ENCODE peak calls at places on chromosomes 1 and 21, in six cellular contexts. P, R, F, X, Z and Y are unnamed samples.

GRCh38 chr1:29584816-29585600 is 348.7 kb downstream of the PTPRU start:
- DNase-seq in P (no peak), F (no peak), R (no peak), Z (no peak), X (no peak), Y (no peak)

GRCh38 chr1:231485029-231485784 is 43.3 kb upstream of the TSNAX start:
- DNase-seq in X (peak), Z (no peak), P (no peak), F (no peak), R (no peak), Y (no peak)

GRCh38 chr1:15151377-15151806 is 2.2 kb upstream of the TMEM51 start:
- DNase-seq in F (no peak), Z (no peak), R (no peak), P (no peak), X (no peak), Y (no peak)

GRCh38 chr1:69312055-69312732 is 255.5 kb upstream of the LRRC7 start:
- DNase-seq in F (no peak), X (no peak), P (no peak), R (no peak), Z (no peak), Y (no peak)

GRCh38 chr1:153794671-153795324 is 19.6 kb downstream of the SLC27A3 start:
- DNase-seq in P (no peak), Z (no peak), F (no peak), X (no peak), R (peak), Y (no peak)

GRCh38 chr1:100325415-100326324 is 26.6 kb upstream of the CDC14A start:
- DNase-seq in Z (no peak), F (no peak), R (no peak), X (no peak), P (no peak), Y (no peak)

GRCh38 chr1:3501856-3502665 is 47.6 kb downstream of the ARHGEF16 start:
- DNase-seq in Z (no peak), R (peak), F (peak), P (peak), X (peak), Y (no peak)

GRCh38 chr1:235090406-235091069 is 38.1 kb downstream of the TOMM20 start:
- DNase-seq in F (no peak), R (no peak), X (peak), P (no peak), Z (no peak), Y (no peak)

GRCh38 chr1:943545-944340 is 15.3 kb downstream of the NOC2L start:
- DNase-seq in R (no peak), F (no peak), X (no peak), Z (no peak), P (no peak), Y (no peak)

GRCh38 chr1:233614173-233614742 is 352 bp downstream of the KCNK1 start:
- DNase-seq in Z (no peak), R (peak), X (peak), F (peak), P (no peak), Y (no peak)

GRCh38 chr21:39188521-39189139 is 5.4 kb upstream of the PSMG1 start:
- DNase-seq in Z (no peak), P (no peak), F (no peak), R (no peak), X (no peak), Y (no peak)

GRCh38 chr1:30773722-30774121 is 16.1 kb upstream of the LAPTM5 start:
- DNase-seq in R (no peak), F (no peak), X (no peak), Z (no peak), P (no peak), Y (no peak)

GRCh38 chr1:203800001-203800400 is 4.6 kb downstream of the ZBED6 start:
- DNase-seq in P (no peak), Z (no peak), F (no peak), R (no peak), X (no peak), Y (no peak)

GRCh38 chr1:111234866-111235265 is 7.4 kb downstream of the CHI3L2 start:
- DNase-seq in R (no peak), Z (no peak), X (peak), F (no peak), P (no peak), Y (no peak)

GRCh38 chr1:17061486-17062271 is 7.8 kb upstream of the SDHB start:
- DNase-seq in R (no peak), P (no peak), F (no peak), Z (no peak), X (no peak), Y (no peak)

GRCh38 chr1:174352117-174352516 is 95.6 kb upstream of the GPR52 start:
- DNase-seq in Z (no peak), R (no peak), F (no peak), P (no peak), X (no peak), Y (no peak)

GRCh38 chr1:172726740-172727139 is 67.8 kb downstream of the FASLG start:
- DNase-seq in X (no peak), R (no peak), F (no peak), Z (no peak), P (no peak), Y (no peak)

GRCh38 chr1:104706631-104707147 is 957.0 kb downstream of the AMY1C start:
- DNase-seq in Z (no peak), R (no peak), F (no peak), X (no peak), P (no peak), Y (no peak)

GRCh38 chr1:39006287-39006686 is 15.2 kb downstream of the AKIRIN1 start:
- DNase-seq in F (no peak), P (no peak), X (no peak), Z (no peak), R (no peak), Y (no peak)

GRCh38 chr1:166128195-166128594 is 38.6 kb downstream of the FAM78B start:
- DNase-seq in X (no peak), P (no peak), F (no peak), R (no peak), Z (no peak), Y (no peak)

GRCh38 chr1:246427611-246428010 is 79.5 kb downstream of the SMYD3 start:
- DNase-seq in Z (no peak), P (no peak), R (no peak), F (no peak), X (no peak), Y (no peak)

GRCh38 chr1:171441278-171441677 is 44.1 kb upstream of the PRRC2C start:
- DNase-seq in P (no peak), X (peak), F (no peak), Z (no peak), R (no peak), Y (no peak)

GRCh38 chr1:159779403-159779851 is 1.3 kb upstream of the DUSP23 start:
- DNase-seq in R (no peak), P (no peak), F (peak), X (peak), Z (no peak), Y (no peak)

GRCh38 chr1:3496916-3497315 is 42.5 kb downstream of the ARHGEF16 start:
- DNase-seq in Z (no peak), X (no peak), P (no peak), R (no peak), F (no peak), Y (no peak)

GRCh38 chr1:166040635-166041034 is 126.2 kb downstream of the FAM78B start:
- DNase-seq in Z (no peak), R (no peak), F (no peak), X (no peak), P (no peak), Y (no peak)

GRCh38 chr1:23079025-23079424 is 59.8 kb downstream of the KDM1A start:
- DNase-seq in P (no peak), X (no peak), R (no peak), Z (no peak), F (no peak), Y (no peak)

GRCh38 chr1:152515454-152515823 is 1.2 kb downstream of the CRCT1 start:
- DNase-seq in P (no peak), F (no peak), R (no peak), Z (no peak), X (no peak), Y (no peak)

GRCh38 chr1:175472464-175472863 is 270.9 kb downstream of the TNR start:
- DNase-seq in X (no peak), R (no peak), F (no peak), P (no peak), Z (no peak), Y (no peak)

GRCh38 chr21:27622636-27623035 is 655.7 kb upstream of the ADAMTS5 start:
- DNase-seq in Z (no peak), X (no peak), R (no peak), P (no peak), F (no peak), Y (no peak)

GRCh38 chr21:36735724-36736310 is 36.9 kb downstream of the SIM2 start:
- DNase-seq in F (no peak), X (no peak), P (no peak), Z (no peak), R (no peak), Y (no peak)

GRCh38 chr1:238647877-238648276 is 738.5 kb upstream of the CHRM3 start:
- DNase-seq in R (no peak), Z (no peak), X (peak), F (no peak), P (no peak), Y (no peak)

GRCh38 chr1:44240802-44241671 is 27.8 kb downstream of the DMAP1 start:
- DNase-seq in R (no peak), Z (no peak), X (no peak), F (no peak), P (no peak), Y (no peak)

GRCh38 chr1:44238651-44239050 is 25.4 kb downstream of the DMAP1 start:
- DNase-seq in R (no peak), Z (no peak), X (no peak), P (no peak), F (no peak), Y (no peak)

GRCh38 chr1:44237721-44238457 is 24.6 kb downstream of the DMAP1 start:
- DNase-seq in P (peak), R (peak), X (peak), Z (peak), F (no peak), Y (no peak)

GRCh38 chr1:44239961-44240371 is 26.7 kb downstream of the DMAP1 start:
- DNase-seq in P (no peak), X (no peak), Z (no peak), R (no peak), F (peak), Y (no peak)

DNA sequence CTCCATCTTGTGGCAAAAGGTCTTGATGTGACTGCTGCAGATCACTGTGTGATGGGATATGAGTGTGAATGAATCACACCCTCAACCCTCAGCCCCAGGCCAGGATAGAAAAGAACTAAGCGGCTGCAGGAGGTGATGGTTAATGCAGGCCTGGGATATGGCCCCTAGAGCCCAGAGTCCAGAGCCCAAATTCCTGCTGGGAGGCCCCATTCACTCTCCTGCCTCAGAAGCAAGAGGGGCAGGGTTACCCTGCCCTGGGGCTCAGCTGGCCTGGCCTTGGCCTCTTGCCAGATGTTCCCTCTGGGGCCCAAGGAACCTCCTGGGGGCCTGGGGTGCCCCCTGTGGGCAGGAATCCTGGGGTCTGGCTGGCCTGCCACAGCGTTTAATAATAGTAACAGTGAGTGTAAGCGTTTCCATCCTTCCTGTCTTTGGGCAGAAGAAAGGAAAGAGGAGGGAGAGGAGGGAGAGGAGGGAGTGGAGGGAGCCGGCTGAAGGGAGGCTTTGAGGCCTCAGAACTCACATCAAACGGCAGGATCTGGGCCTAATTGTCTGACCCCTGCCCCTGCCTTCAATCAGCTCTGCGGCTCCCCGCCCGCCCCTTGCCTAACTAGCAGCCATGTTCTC is 26.2 kb downstream of the DMAP1 start:
- DNase-seq in X (peak), F (no peak), P (no peak), R (peak), Z (no peak), Y (no peak)
- TF ChIP-seq CTCF in X (peak), F (no peak), P (no peak), R (peak), Z (no peak), Y (no peak)

GRCh38 chr1:54984126-54984842 is 3.9 kb downstream of the TMEM61 start:
- DNase-seq in P (no peak), R (no peak), X (no peak), Z (no peak), F (no peak), Y (no peak)

GRCh38 chr1:54980046-54980527 is 341 bp upstream of the TMEM61 start:
- DNase-seq in R (no peak), X (no peak), F (no peak), P (no peak), Z (no peak), Y (no peak)

GRCh38 chr1:54981466-54981865 is 1.0 kb downstream of the TMEM61 start:
- DNase-seq in Z (no peak), P (no peak), F (no peak), R (no peak), X (no peak), Y (no peak)

GRCh38 chr1:54980528-54981241 is at the start of gene TMEM61:
- DNase-seq in Z (no peak), F (no peak), X (no peak), P (no peak), R (no peak), Y (no peak)

GRCh38 chr1:54982739-54983138 is 2.3 kb downstream of the TMEM61 start:
- DNase-seq in X (no peak), F (no peak), P (no peak), Z (no peak), R (no peak), Y (peak)
- TF ChIP-seq CTCF in X (peak), F (no peak), P (no peak), Z (no peak), R (peak), Y (no peak)

GRCh38 chr21:32281531-32281930 is 2.7 kb upstream of the MIS18A start:
- DNase-seq in P (no peak), F (no peak), Z (no peak), X (no peak), R (no peak), Y (no peak)

GRCh38 chr21:32278518-32279376 is at the start of gene MIS18A:
- DNase-seq in P (peak), F (peak), R (peak), X (peak), Z (peak), Y (peak)

GRCh38 chr21:32279377-32279680 is 480 bp upstream of the MIS18A start:
- DNase-seq in R (no peak), X (no peak), Z (no peak), P (no peak), F (no peak), Y (no peak)

GRCh38 chr21:32285476-32285875 is 6.6 kb upstream of the MIS18A start:
- DNase-seq in P (no peak), R (no peak), X (no peak), F (no peak), Z (no peak), Y (no peak)

DNA sequence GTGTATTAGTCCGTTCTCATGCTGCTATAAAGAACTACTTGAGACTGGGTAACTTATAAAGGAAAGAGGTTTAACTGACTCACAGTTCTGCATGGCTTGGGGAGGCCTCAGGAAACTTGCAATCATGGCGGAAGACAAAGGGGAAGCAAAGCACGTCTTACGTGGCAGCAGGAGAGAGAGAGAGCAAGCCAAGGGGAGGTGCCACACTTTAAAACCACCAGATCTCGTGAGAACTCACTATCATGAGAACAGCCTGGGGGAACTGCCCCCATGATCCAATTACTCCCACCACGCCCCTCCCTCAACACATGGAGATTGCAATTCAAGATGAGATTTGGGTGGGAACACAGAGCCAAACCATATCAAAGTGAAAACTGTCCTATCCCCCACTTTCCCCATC is 4.2 kb upstream of the MIS18A start:
- DNase-seq in R (no peak), X (no peak), P (no peak), Z (no peak), F (no peak), Y (no peak)
- TF ChIP-seq CTCF in R (no peak), X (no peak), P (no peak), Z (no peak), F (no peak), Y (no peak)

GRCh38 chr1:151277249-151277648 is 4.8 kb upstream of the ZNF687 start:
- DNase-seq in Z (no peak), X (no peak), R (no peak), P (no peak), F (no peak), Y (no peak)

GRCh38 chr1:151281969-151282882 is at the start of gene ZNF687:
- DNase-seq in F (peak), Z (peak), P (peak), X (peak), R (peak), Y (peak)

GRCh38 chr1:151284013-151284577 is 2.0 kb downstream of the ZNF687 start:
- DNase-seq in P (no peak), Z (no peak), R (no peak), X (no peak), F (no peak), Y (no peak)

GRCh38 chr1:151282883-151283725 is 1.0 kb downstream of the ZNF687 start:
- DNase-seq in Z (peak), F (peak), R (no peak), X (no peak), P (peak), Y (no peak)

DNA sequence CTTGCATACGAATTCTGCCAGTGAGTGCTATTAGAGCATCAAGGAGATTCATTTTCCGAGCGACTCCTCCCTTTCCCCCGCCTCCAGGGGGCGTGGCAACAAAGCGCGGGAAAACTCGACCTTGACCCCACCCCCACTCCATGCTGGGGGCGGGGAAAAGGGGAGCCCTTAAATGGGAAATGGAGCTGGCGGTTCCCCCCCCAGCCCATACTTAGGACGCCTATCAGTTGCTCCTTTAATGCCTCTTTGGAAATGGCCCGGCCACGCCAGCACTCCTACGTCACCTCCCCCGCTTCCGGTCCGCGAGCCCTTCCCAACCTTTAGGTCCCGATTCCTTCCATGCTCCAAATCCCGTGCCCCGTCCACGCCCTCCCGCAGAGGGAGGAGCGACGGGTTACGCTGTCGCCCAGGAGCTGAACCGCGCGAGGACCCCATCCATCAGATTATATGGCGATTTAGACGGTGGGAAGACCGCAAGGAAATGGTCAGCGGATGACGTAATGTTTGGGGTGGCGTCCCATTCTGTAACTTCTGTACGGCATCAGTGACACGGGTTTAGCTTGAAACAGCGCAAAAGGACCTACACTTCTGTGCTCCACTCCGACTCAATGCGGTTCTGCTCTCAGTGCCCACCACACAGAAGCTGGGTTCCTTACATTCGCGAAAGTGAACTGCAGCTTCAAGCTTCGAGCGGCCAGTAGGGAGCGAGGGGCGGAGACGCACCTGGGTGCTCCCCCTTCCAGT is 702 bp upstream of the ZNF687 start:
- DNase-seq in F (peak), P (peak), Z (peak), X (peak), R (peak), Y (peak)
- TF ChIP-seq CTCF in F (no peak), P (peak), Z (peak), X (peak), R (peak), Y (no peak)

GRCh38 chr21:44408226-44408625 is 47.1 kb upstream of the LRRC3 start:
- DNase-seq in X (no peak), P (peak), Z (no peak), R (no peak), F (no peak), Y (no peak)

GRCh38 chr21:44406953-44407352 is 48.4 kb upstream of the LRRC3 start:
- DNase-seq in R (no peak), Z (no peak), P (peak), X (no peak), F (no peak), Y (no peak)

GRCh38 chr21:44405091-44405947 is 50.0 kb upstream of the LRRC3 start:
- DNase-seq in Z (no peak), P (peak), F (no peak), R (no peak), X (no peak), Y (no peak)

GRCh38 chr21:44405948-44406872 is 49.1 kb upstream of the LRRC3 start:
- DNase-seq in R (no peak), P (peak), F (no peak), X (no peak), Z (no peak), Y (no peak)

GRCh38 chr21:44407493-44407892 is 47.8 kb upstream of the LRRC3 start:
- DNase-seq in X (no peak), Z (no peak), F (no peak), P (peak), R (no peak), Y (no peak)
- TF ChIP-seq CTCF in X (no peak), Z (no peak), F (no peak), P (no peak), R (no peak), Y (no peak)

GRCh38 chr1:71586030-71586429 is 505.2 kb upstream of the ZRANB2 start:
- DNase-seq in Z (no peak), R (no peak), P (no peak), X (no peak), F (no peak), Y (no peak)

GRCh38 chr1:71592646-71593274 is 511.9 kb upstream of the ZRANB2 start:
- DNase-seq in X (no peak), Z (no peak), P (no peak), F (no peak), R (no peak), Y (no peak)

GRCh38 chr1:71582673-71583072 is 501.8 kb upstream of the ZRANB2 start:
- DNase-seq in X (no peak), F (no peak), P (no peak), Z (no peak), R (no peak), Y (no peak)

GRCh38 chr1:71589005-71589404 is 508.2 kb upstream of the ZRANB2 start:
- DNase-seq in R (no peak), P (no peak), F (no peak), Z (no peak), X (no peak), Y (no peak)

DNA sequence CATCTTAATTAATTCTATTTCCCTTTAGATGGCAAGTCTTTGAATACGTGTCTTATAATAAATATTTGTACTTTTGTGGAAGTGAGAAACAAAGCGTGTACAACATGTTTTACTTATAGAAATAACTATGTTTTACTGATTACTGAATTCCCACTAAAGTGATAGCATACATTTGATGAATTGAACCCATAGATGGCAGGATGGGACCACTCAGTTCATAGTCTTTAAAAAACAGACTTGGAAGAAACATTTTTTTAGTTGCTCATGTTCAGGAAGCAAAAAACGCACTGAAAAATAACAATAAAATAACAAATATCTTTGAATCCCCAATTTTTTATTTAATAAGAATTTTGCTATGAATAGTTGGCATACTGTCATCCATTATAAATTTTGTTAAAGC is 507.1 kb upstream of the ZRANB2 start:
- DNase-seq in P (no peak), R (no peak), F (no peak), Z (no peak), X (peak), Y (no peak)
- TF ChIP-seq CTCF in P (no peak), R (peak), F (no peak), Z (no peak), X (peak), Y (no peak)